ENCODE peak calls at places on chromosomes 1 and 21, in five cellular contexts. One of them, this sample, is unnamed.

GRCh38 chr1:187877220-187877619 is 1048.5 kb downstream of the PLA2G4A start:
- DNase-seq in tibial artery: no peak
- DNase-seq in A549: no peak
- DNase-seq in heart left ventricle: no peak
- DNase-seq in body of pancreas: no peak
- DNase-seq in this sample: no peak

GRCh38 chr1:218156602-218157001 is 128.5 kb upstream of the RRP15 start:
- DNase-seq in tibial artery: no peak
- DNase-seq in A549: no peak
- DNase-seq in heart left ventricle: no peak
- DNase-seq in body of pancreas: peak; percentile 36
- DNase-seq in this sample: no peak

GRCh38 chr1:209335090-209335692 is 248.3 kb upstream of the CAMK1G start:
- DNase-seq in tibial artery: no peak
- DNase-seq in A549: peak; percentile 38
- DNase-seq in heart left ventricle: no peak
- DNase-seq in body of pancreas: peak; percentile 47
- DNase-seq in this sample: no peak

GRCh38 chr1:26970810-26971209 is 10.5 kb upstream of the KDF1 start:
- DNase-seq in tibial artery: no peak
- DNase-seq in A549: no peak
- DNase-seq in heart left ventricle: no peak
- DNase-seq in body of pancreas: no peak
- DNase-seq in this sample: no peak

GRCh38 chr1:30758785-30759380 is 1.3 kb upstream of the LAPTM5 start:
- DNase-seq in tibial artery: no peak
- DNase-seq in A549: no peak
- DNase-seq in heart left ventricle: no peak
- DNase-seq in body of pancreas: no peak
- DNase-seq in this sample: no peak

GRCh38 chr21:36547464-36547863 is 67.5 kb upstream of the CLDN14 start:
- DNase-seq in tibial artery: no peak
- DNase-seq in A549: no peak
- DNase-seq in heart left ventricle: no peak
- DNase-seq in body of pancreas: peak; percentile 14
- DNase-seq in this sample: no peak

GRCh38 chr1:86741947-86742572 is 37.7 kb downstream of the SH3GLB1 start:
- DNase-seq in tibial artery: no peak
- DNase-seq in A549: peak; percentile 7
- DNase-seq in heart left ventricle: no peak
- DNase-seq in body of pancreas: peak; percentile 53
- DNase-seq in this sample: no peak

GRCh38 chr1:233295775-233296322 is 324 bp upstream of the PCNX2 start:
- DNase-seq in tibial artery: no peak
- DNase-seq in A549: no peak
- DNase-seq in heart left ventricle: no peak
- DNase-seq in body of pancreas: no peak
- DNase-seq in this sample: no peak

GRCh38 chr1:119141020-119141424 is 569 bp upstream of the WARS2 start:
- DNase-seq in tibial artery: no peak
- DNase-seq in A549: no peak
- DNase-seq in heart left ventricle: no peak
- DNase-seq in body of pancreas: peak; percentile 16
- DNase-seq in this sample: no peak

GRCh38 chr1:56811331-56811730 is 7.9 kb downstream of the FYB2 start:
- DNase-seq in tibial artery: no peak
- DNase-seq in A549: no peak
- DNase-seq in heart left ventricle: no peak
- DNase-seq in body of pancreas: peak; percentile 74
- DNase-seq in this sample: no peak

GRCh38 chr21:35179990-35180557 is 131.0 kb upstream of the RUNX1 start:
- DNase-seq in tibial artery: no peak
- DNase-seq in A549: no peak
- DNase-seq in heart left ventricle: no peak
- DNase-seq in body of pancreas: no peak
- DNase-seq in this sample: no peak

GRCh38 chr1:55679971-55680370 is 464.8 kb upstream of the USP24 start:
- DNase-seq in tibial artery: no peak
- DNase-seq in A549: no peak
- DNase-seq in heart left ventricle: no peak
- DNase-seq in body of pancreas: no peak
- DNase-seq in this sample: no peak

GRCh38 chr1:66809736-66810326 is 8.8 kb upstream of the INSL5 start:
- DNase-seq in tibial artery: no peak
- DNase-seq in A549: no peak
- DNase-seq in heart left ventricle: no peak
- DNase-seq in body of pancreas: no peak
- DNase-seq in this sample: no peak

GRCh38 chr1:17672226-17672625 is 82.9 kb upstream of the ACTL8 start:
- DNase-seq in tibial artery: no peak
- DNase-seq in A549: no peak
- DNase-seq in heart left ventricle: no peak
- DNase-seq in body of pancreas: no peak
- DNase-seq in this sample: no peak

GRCh38 chr1:159817276-159818041 is 9.2 kb upstream of the SLAMF8 start:
- DNase-seq in tibial artery: no peak
- DNase-seq in A549: no peak
- DNase-seq in heart left ventricle: no peak
- DNase-seq in body of pancreas: peak; percentile 13
- DNase-seq in this sample: no peak

GRCh38 chr1:25796807-25797458 is 3.1 kb upstream of the SELENON start:
- DNase-seq in tibial artery: peak; percentile 89
- DNase-seq in A549: peak; percentile 36
- DNase-seq in heart left ventricle: peak; percentile 91
- DNase-seq in body of pancreas: peak; percentile 95
- DNase-seq in this sample: no peak

GRCh38 chr1:185823471-185823870 is 89.3 kb downstream of the HMCN1 start:
- DNase-seq in tibial artery: no peak
- DNase-seq in A549: no peak
- DNase-seq in heart left ventricle: no peak
- DNase-seq in body of pancreas: no peak
- DNase-seq in this sample: no peak

GRCh38 chr21:44972821-44973220 is 33.0 kb downstream of the SLX9 start:
- DNase-seq in tibial artery: no peak
- DNase-seq in A549: no peak
- DNase-seq in heart left ventricle: no peak
- DNase-seq in body of pancreas: no peak
- DNase-seq in this sample: no peak

GRCh38 chr1:155643230-155643629 is 33.2 kb downstream of the MSTO1 start:
- DNase-seq in tibial artery: no peak
- DNase-seq in A549: no peak
- DNase-seq in heart left ventricle: no peak
- DNase-seq in body of pancreas: no peak
- DNase-seq in this sample: no peak

GRCh38 chr1:101993703-101994102 is 3.0 kb downstream of the OLFM3 start:
- DNase-seq in tibial artery: no peak
- DNase-seq in A549: no peak
- DNase-seq in heart left ventricle: no peak
- DNase-seq in body of pancreas: no peak
- DNase-seq in this sample: no peak
- TF ChIP-seq CTCF in tibial artery: no peak
- TF ChIP-seq CTCF in A549: no peak
- TF ChIP-seq CTCF in heart left ventricle: no peak
- TF ChIP-seq CTCF in body of pancreas: no peak
- TF ChIP-seq CTCF in this sample: peak; percentile 22

DNA sequence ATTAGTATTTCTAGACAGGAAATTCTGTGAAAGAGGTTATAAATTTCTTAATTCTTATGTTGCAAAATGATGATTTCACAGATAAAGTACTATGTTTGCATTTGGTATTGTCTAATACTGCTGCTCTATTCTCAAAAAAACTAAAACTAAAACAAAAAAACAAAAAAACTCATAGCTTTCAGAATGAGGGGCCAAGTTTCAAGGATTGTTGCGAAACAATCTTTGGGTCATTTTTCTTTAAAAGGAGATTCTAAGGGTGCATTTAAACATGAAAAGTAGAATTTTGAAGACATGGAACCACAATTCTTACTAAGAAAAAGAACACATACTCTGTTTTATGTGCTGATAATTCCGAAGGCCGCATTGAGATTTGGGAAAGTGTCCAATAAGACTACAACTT is 645.1 kb downstream of the ADGRL2 start:
- DNase-seq in tibial artery: no peak
- DNase-seq in A549: no peak
- DNase-seq in heart left ventricle: no peak
- DNase-seq in body of pancreas: no peak
- DNase-seq in this sample: no peak
- H3K9me3 ChIP-seq in tibial artery: no peaks in the 10 kb centered on the region
- H3K9me3 ChIP-seq in A549: no peaks in the 10 kb centered on the region
- H3K9me3 ChIP-seq in heart left ventricle: no peaks in the 10 kb centered on the region
- H3K9me3 ChIP-seq in body of pancreas: no peaks in the 10 kb centered on the region
- H3K9me3 ChIP-seq in this sample: no peaks in the 10 kb centered on the region

GRCh38 chr1:19439464-19440171 is 45.7 kb downstream of the CAPZB start:
- DNase-seq in tibial artery: no peak
- DNase-seq in A549: no peak
- DNase-seq in heart left ventricle: no peak
- DNase-seq in body of pancreas: no peak
- DNase-seq in this sample: no peak
- TF ChIP-seq CTCF in tibial artery: no peak
- TF ChIP-seq CTCF in A549: no peak
- TF ChIP-seq CTCF in heart left ventricle: no peak
- TF ChIP-seq CTCF in body of pancreas: no peak
- TF ChIP-seq CTCF in this sample: peak; percentile 7

GRCh38 chr1:152565535-152566215 is 905 bp downstream of the LCE3E start:
- DNase-seq in tibial artery: no peak
- DNase-seq in A549: no peak
- DNase-seq in heart left ventricle: no peak
- DNase-seq in body of pancreas: no peak
- DNase-seq in this sample: no peak
- H3K9me3 ChIP-seq in tibial artery: no peaks in the 10 kb centered on the region
- H3K9me3 ChIP-seq in A549: peaks cover 14% of the 10 kb centered on the region
- H3K9me3 ChIP-seq in heart left ventricle: peaks cover 32% of the 10 kb centered on the region
- H3K9me3 ChIP-seq in body of pancreas: no peaks in the 10 kb centered on the region
- H3K9me3 ChIP-seq in this sample: peaks cover 12% of the 10 kb centered on the region

GRCh38 chr1:173476197-173476663 is 905 bp upstream of the PRDX6 start:
- DNase-seq in tibial artery: no peak
- DNase-seq in A549: no peak
- DNase-seq in heart left ventricle: no peak
- DNase-seq in body of pancreas: no peak
- DNase-seq in this sample: no peak

GRCh38 chr1:173475564-173476196 is 1.5 kb upstream of the PRDX6 start:
- DNase-seq in tibial artery: no peak
- DNase-seq in A549: no peak
- DNase-seq in heart left ventricle: no peak
- DNase-seq in body of pancreas: peak; percentile 48
- DNase-seq in this sample: no peak

GRCh38 chr1:173477286-173478098 is at the start of gene PRDX6:
- DNase-seq in tibial artery: peak; percentile 90
- DNase-seq in A549: peak; percentile 33
- DNase-seq in heart left ventricle: no peak
- DNase-seq in body of pancreas: peak; percentile 69
- DNase-seq in this sample: peak; percentile 85

GRCh38 chr1:173478099-173478555 is 992 bp downstream of the PRDX6 start:
- DNase-seq in tibial artery: peak; percentile 77
- DNase-seq in A549: peak; percentile 58
- DNase-seq in heart left ventricle: peak; percentile 41
- DNase-seq in body of pancreas: peak; percentile 62
- DNase-seq in this sample: no peak

DNA sequence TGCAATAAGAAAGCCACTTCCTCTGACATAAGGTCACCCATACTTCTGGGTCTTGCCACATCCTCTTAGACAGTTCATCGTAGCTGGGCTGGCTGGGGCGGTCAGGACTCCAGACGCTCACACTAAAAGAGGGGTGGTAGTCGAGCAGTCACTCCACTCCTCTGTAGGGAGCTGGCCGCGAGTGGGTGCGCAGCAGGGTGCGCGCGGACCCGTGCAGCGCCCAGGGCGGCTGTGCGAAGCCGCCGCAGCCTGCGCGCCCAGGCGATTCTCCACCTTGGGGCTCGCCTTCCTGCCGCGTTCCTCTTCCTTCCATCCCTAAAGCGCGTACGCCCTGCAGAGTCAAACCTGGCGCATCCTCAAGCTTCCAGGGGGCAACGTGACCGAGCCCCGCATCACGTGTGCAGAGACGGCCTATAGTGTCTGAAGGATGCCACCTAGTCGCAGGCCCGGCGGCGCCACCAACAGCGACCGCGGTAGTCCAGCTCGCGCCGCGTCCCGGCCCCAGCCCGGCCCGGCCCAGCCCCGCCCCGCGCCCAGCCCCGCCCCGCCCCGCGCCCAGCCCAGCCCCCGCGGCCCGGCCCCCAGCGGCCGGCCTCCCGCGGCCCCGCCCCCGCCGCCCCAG is 360 bp upstream of the PRDX6 start:
- DNase-seq in tibial artery: peak; percentile 92
- DNase-seq in A549: peak; percentile 91
- DNase-seq in heart left ventricle: peak; percentile 96
- DNase-seq in body of pancreas: peak; percentile 95
- DNase-seq in this sample: peak; percentile 88
- TF ChIP-seq CTCF in tibial artery: peak; percentile 9
- TF ChIP-seq CTCF in A549: no peak
- TF ChIP-seq CTCF in heart left ventricle: no peak
- TF ChIP-seq CTCF in body of pancreas: no peak
- TF ChIP-seq CTCF in this sample: no peak

GRCh38 chr21:22154579-22155274 is 1156.5 kb downstream of the NCAM2 start:
- DNase-seq in tibial artery: no peak
- DNase-seq in A549: no peak
- DNase-seq in heart left ventricle: no peak
- DNase-seq in body of pancreas: no peak
- DNase-seq in this sample: no peak
- H3K9me3 ChIP-seq in tibial artery: peaks cover 3% of the 10 kb centered on the region
- H3K9me3 ChIP-seq in A549: no peaks in the 10 kb centered on the region
- H3K9me3 ChIP-seq in heart left ventricle: no peaks in the 10 kb centered on the region
- H3K9me3 ChIP-seq in body of pancreas: no peaks in the 10 kb centered on the region
- H3K9me3 ChIP-seq in this sample: no peaks in the 10 kb centered on the region

GRCh38 chr1:245229051-245229450 is 74.3 kb downstream of the KIF26B start:
- DNase-seq in tibial artery: no peak
- DNase-seq in A549: no peak
- DNase-seq in heart left ventricle: no peak
- DNase-seq in body of pancreas: no peak
- DNase-seq in this sample: no peak

GRCh38 chr1:245225267-245225666 is 70.5 kb downstream of the KIF26B start:
- DNase-seq in tibial artery: no peak
- DNase-seq in A549: no peak
- DNase-seq in heart left ventricle: no peak
- DNase-seq in body of pancreas: no peak
- DNase-seq in this sample: no peak

GRCh38 chr1:245222931-245223330 is 68.1 kb downstream of the KIF26B start:
- DNase-seq in tibial artery: no peak
- DNase-seq in A549: no peak
- DNase-seq in heart left ventricle: no peak
- DNase-seq in body of pancreas: no peak
- DNase-seq in this sample: no peak

GRCh38 chr1:245220381-245220985 is 65.7 kb downstream of the KIF26B start:
- DNase-seq in tibial artery: no peak
- DNase-seq in A549: no peak
- DNase-seq in heart left ventricle: no peak
- DNase-seq in body of pancreas: no peak
- DNase-seq in this sample: no peak

GRCh38 chr1:245225709-245226464 is 71.1 kb downstream of the KIF26B start:
- DNase-seq in tibial artery: no peak
- DNase-seq in A549: no peak
- DNase-seq in heart left ventricle: no peak
- DNase-seq in body of pancreas: no peak
- DNase-seq in this sample: no peak
- TF ChIP-seq CTCF in tibial artery: no peak
- TF ChIP-seq CTCF in A549: no peak
- TF ChIP-seq CTCF in heart left ventricle: no peak
- TF ChIP-seq CTCF in body of pancreas: no peak
- TF ChIP-seq CTCF in this sample: no peak

GRCh38 chr1:4215391-4215790 is 315.3 kb upstream of the C1orf174 start:
- DNase-seq in tibial artery: no peak
- DNase-seq in A549: no peak
- DNase-seq in heart left ventricle: no peak
- DNase-seq in body of pancreas: no peak
- DNase-seq in this sample: no peak
- H3K9me3 ChIP-seq in tibial artery: no peaks in the 10 kb centered on the region
- H3K9me3 ChIP-seq in A549: peaks cover 2% of the 10 kb centered on the region
- H3K9me3 ChIP-seq in heart left ventricle: peaks cover 4% of the 10 kb centered on the region
- H3K9me3 ChIP-seq in body of pancreas: no peaks in the 10 kb centered on the region
- H3K9me3 ChIP-seq in this sample: peaks cover 2% of the 10 kb centered on the region